ENCODE peak calls at places on chromosomes 7 and 10, in five cellular contexts. One of them, this sample, is unnamed.

GRCh38 chr7:6416516-6417145 is 31.1 kb downstream of the DAGLB start:
- DNase-seq in fibroblast of lung: peak
- DNase-seq in endothelial cell of umbilical vein: no peak
- DNase-seq in body of pancreas: no peak
- DNase-seq in right atrium auricular region: no peak
- DNase-seq in this sample: no peak

GRCh38 chr10:78292987-78293865 is 259.6 kb downstream of the RPS24 start:
- DNase-seq in fibroblast of lung: peak
- DNase-seq in endothelial cell of umbilical vein: no peak
- DNase-seq in body of pancreas: no peak
- DNase-seq in right atrium auricular region: no peak
- DNase-seq in this sample: no peak

GRCh38 chr10:96758423-96758822 is 38.1 kb upstream of the PIK3AP1 start:
- DNase-seq in fibroblast of lung: no peak
- DNase-seq in endothelial cell of umbilical vein: no peak
- DNase-seq in body of pancreas: no peak
- DNase-seq in right atrium auricular region: no peak
- DNase-seq in this sample: no peak

GRCh38 chr10:67697646-67698245 is 1.8 kb upstream of the CTNNA3 start:
- DNase-seq in fibroblast of lung: peak
- DNase-seq in endothelial cell of umbilical vein: peak
- DNase-seq in body of pancreas: no peak
- DNase-seq in right atrium auricular region: no peak
- DNase-seq in this sample: peak

GRCh38 chr7:12839508-12840153 is 152.2 kb downstream of the ARL4A start:
- DNase-seq in fibroblast of lung: no peak
- DNase-seq in endothelial cell of umbilical vein: no peak
- DNase-seq in body of pancreas: peak
- DNase-seq in right atrium auricular region: no peak
- DNase-seq in this sample: no peak

GRCh38 chr10:97849101-97849490 is 547 bp upstream of the GOLGA7B start:
- DNase-seq in fibroblast of lung: no peak
- DNase-seq in endothelial cell of umbilical vein: no peak
- DNase-seq in body of pancreas: peak
- DNase-seq in right atrium auricular region: no peak
- DNase-seq in this sample: peak

GRCh38 chr10:102629661-102630614 is 14.3 kb upstream of the TRIM8 start:
- DNase-seq in fibroblast of lung: peak
- DNase-seq in endothelial cell of umbilical vein: peak
- DNase-seq in body of pancreas: no peak
- DNase-seq in right atrium auricular region: no peak
- DNase-seq in this sample: peak

GRCh38 chr10:43208147-43209063 is 58.5 kb downstream of the RASGEF1A start:
- DNase-seq in fibroblast of lung: no peak
- DNase-seq in endothelial cell of umbilical vein: no peak
- DNase-seq in body of pancreas: peak
- DNase-seq in right atrium auricular region: no peak
- DNase-seq in this sample: no peak

GRCh38 chr10:106802949-106803348 is 361.6 kb downstream of the SORCS1 start:
- DNase-seq in fibroblast of lung: no peak
- DNase-seq in endothelial cell of umbilical vein: no peak
- DNase-seq in body of pancreas: no peak
- DNase-seq in right atrium auricular region: no peak
- DNase-seq in this sample: no peak

GRCh38 chr10:100743626-100744135 is 1.7 kb upstream of the PAX2 start:
- DNase-seq in fibroblast of lung: peak
- DNase-seq in endothelial cell of umbilical vein: peak
- DNase-seq in body of pancreas: peak
- DNase-seq in right atrium auricular region: peak
- DNase-seq in this sample: peak

GRCh38 chr7:130292682-130293257 is at the start of gene CPA4:
- DNase-seq in fibroblast of lung: peak
- DNase-seq in endothelial cell of umbilical vein: peak
- DNase-seq in body of pancreas: no peak
- DNase-seq in right atrium auricular region: no peak
- DNase-seq in this sample: peak

GRCh38 chr10:71239131-71239915 is 27.0 kb downstream of the UNC5B start:
- DNase-seq in fibroblast of lung: no peak
- DNase-seq in endothelial cell of umbilical vein: no peak
- DNase-seq in body of pancreas: no peak
- DNase-seq in right atrium auricular region: no peak
- DNase-seq in this sample: no peak

GRCh38 chr7:139775829-139776266 is 1.9 kb downstream of the HIPK2 start:
- DNase-seq in fibroblast of lung: peak
- DNase-seq in endothelial cell of umbilical vein: peak
- DNase-seq in body of pancreas: peak
- DNase-seq in right atrium auricular region: peak
- DNase-seq in this sample: peak

GRCh38 chr7:153027210-153027609 is 267.7 kb downstream of the ACTR3B start:
- DNase-seq in fibroblast of lung: no peak
- DNase-seq in endothelial cell of umbilical vein: no peak
- DNase-seq in body of pancreas: no peak
- DNase-seq in right atrium auricular region: no peak
- DNase-seq in this sample: no peak

GRCh38 chr10:1155791-1156615 is 99.8 kb downstream of the WDR37 start:
- DNase-seq in fibroblast of lung: no peak
- DNase-seq in endothelial cell of umbilical vein: no peak
- DNase-seq in body of pancreas: no peak
- DNase-seq in right atrium auricular region: peak
- DNase-seq in this sample: no peak

GRCh38 chr7:42035205-42035604 is 201.8 kb downstream of the GLI3 start:
- DNase-seq in fibroblast of lung: peak
- DNase-seq in endothelial cell of umbilical vein: no peak
- DNase-seq in body of pancreas: no peak
- DNase-seq in right atrium auricular region: no peak
- DNase-seq in this sample: no peak

GRCh38 chr7:3042861-3043489 is 692 bp downstream of the CARD11 start:
- DNase-seq in fibroblast of lung: no peak
- DNase-seq in endothelial cell of umbilical vein: no peak
- DNase-seq in body of pancreas: no peak
- DNase-seq in right atrium auricular region: no peak
- DNase-seq in this sample: peak

GRCh38 chr7:45242261-45242660 is 84.7 kb downstream of the RAMP3 start:
- DNase-seq in fibroblast of lung: no peak
- DNase-seq in endothelial cell of umbilical vein: no peak
- DNase-seq in body of pancreas: no peak
- DNase-seq in right atrium auricular region: peak
- DNase-seq in this sample: no peak

GRCh38 chr10:13346912-13347234 is 1.2 kb downstream of the SEPHS1 start:
- DNase-seq in fibroblast of lung: no peak
- DNase-seq in endothelial cell of umbilical vein: peak
- DNase-seq in body of pancreas: peak
- DNase-seq in right atrium auricular region: no peak
- DNase-seq in this sample: no peak

GRCh38 chr10:33334839-33335549 is 527 bp upstream of the NRP1 start:
- DNase-seq in fibroblast of lung: peak
- DNase-seq in endothelial cell of umbilical vein: peak
- DNase-seq in body of pancreas: peak
- DNase-seq in right atrium auricular region: peak
- DNase-seq in this sample: peak

GRCh38 chr10:101007915-101008822 is 8.6 kb downstream of the LZTS2 start:
- DNase-seq in fibroblast of lung: no peak
- DNase-seq in endothelial cell of umbilical vein: no peak
- DNase-seq in body of pancreas: no peak
- DNase-seq in right atrium auricular region: no peak
- DNase-seq in this sample: no peak

GRCh38 chr10:51386248-51386885 is 312.1 kb downstream of the PRKG1 start:
- DNase-seq in fibroblast of lung: no peak
- DNase-seq in endothelial cell of umbilical vein: no peak
- DNase-seq in body of pancreas: no peak
- DNase-seq in right atrium auricular region: no peak
- DNase-seq in this sample: no peak

GRCh38 chr7:112252141-112252540 is 45.6 kb downstream of the ZNF277 start:
- DNase-seq in fibroblast of lung: no peak
- DNase-seq in endothelial cell of umbilical vein: no peak
- DNase-seq in body of pancreas: no peak
- DNase-seq in right atrium auricular region: no peak
- DNase-seq in this sample: no peak

GRCh38 chr7:1647961-1648631 is 22.0 kb upstream of the ELFN1 start:
- DNase-seq in fibroblast of lung: no peak
- DNase-seq in endothelial cell of umbilical vein: no peak
- DNase-seq in body of pancreas: peak
- DNase-seq in right atrium auricular region: peak
- DNase-seq in this sample: no peak

GRCh38 chr7:104627516-104627915 is 299.1 kb downstream of the LHFPL3 start:
- DNase-seq in fibroblast of lung: peak
- DNase-seq in endothelial cell of umbilical vein: peak
- DNase-seq in body of pancreas: no peak
- DNase-seq in right atrium auricular region: no peak
- DNase-seq in this sample: peak

GRCh38 chr7:121328508-121329459 is at the start of gene WNT16:
- DNase-seq in fibroblast of lung: no peak
- DNase-seq in endothelial cell of umbilical vein: no peak
- DNase-seq in body of pancreas: no peak
- DNase-seq in right atrium auricular region: no peak
- DNase-seq in this sample: no peak

GRCh38 chr10:92354587-92354986 is 63.6 kb downstream of the MARCHF5 start:
- DNase-seq in fibroblast of lung: no peak
- DNase-seq in endothelial cell of umbilical vein: no peak
- DNase-seq in body of pancreas: no peak
- DNase-seq in right atrium auricular region: no peak
- DNase-seq in this sample: no peak

GRCh38 chr10:53403688-53404087 is 631.1 kb upstream of the MBL2 start:
- DNase-seq in fibroblast of lung: peak
- DNase-seq in endothelial cell of umbilical vein: peak
- DNase-seq in body of pancreas: peak
- DNase-seq in right atrium auricular region: peak
- DNase-seq in this sample: no peak

GRCh38 chr10:36725581-36726520 is 399.5 kb upstream of the ANKRD30A start:
- DNase-seq in fibroblast of lung: peak
- DNase-seq in endothelial cell of umbilical vein: peak
- DNase-seq in body of pancreas: peak
- DNase-seq in right atrium auricular region: no peak
- DNase-seq in this sample: peak

GRCh38 chr10:34813626-34814227 is 1.4 kb downstream of the PARD3 start:
- DNase-seq in fibroblast of lung: peak
- DNase-seq in endothelial cell of umbilical vein: peak
- DNase-seq in body of pancreas: peak
- DNase-seq in right atrium auricular region: no peak
- DNase-seq in this sample: peak

GRCh38 chr7:129805086-129805719 is 147.6 kb downstream of the UBE2H start:
- DNase-seq in fibroblast of lung: no peak
- DNase-seq in endothelial cell of umbilical vein: no peak
- DNase-seq in body of pancreas: peak
- DNase-seq in right atrium auricular region: no peak
- DNase-seq in this sample: no peak

GRCh38 chr10:91210435-91210834 is 10.0 kb upstream of the PCGF5 start:
- DNase-seq in fibroblast of lung: no peak
- DNase-seq in endothelial cell of umbilical vein: no peak
- DNase-seq in body of pancreas: peak
- DNase-seq in right atrium auricular region: no peak
- DNase-seq in this sample: no peak

GRCh38 chr10:73576890-73577591 is 14.1 kb downstream of the USP54 start:
- DNase-seq in fibroblast of lung: peak
- DNase-seq in endothelial cell of umbilical vein: no peak
- DNase-seq in body of pancreas: no peak
- DNase-seq in right atrium auricular region: no peak
- DNase-seq in this sample: no peak

DNA sequence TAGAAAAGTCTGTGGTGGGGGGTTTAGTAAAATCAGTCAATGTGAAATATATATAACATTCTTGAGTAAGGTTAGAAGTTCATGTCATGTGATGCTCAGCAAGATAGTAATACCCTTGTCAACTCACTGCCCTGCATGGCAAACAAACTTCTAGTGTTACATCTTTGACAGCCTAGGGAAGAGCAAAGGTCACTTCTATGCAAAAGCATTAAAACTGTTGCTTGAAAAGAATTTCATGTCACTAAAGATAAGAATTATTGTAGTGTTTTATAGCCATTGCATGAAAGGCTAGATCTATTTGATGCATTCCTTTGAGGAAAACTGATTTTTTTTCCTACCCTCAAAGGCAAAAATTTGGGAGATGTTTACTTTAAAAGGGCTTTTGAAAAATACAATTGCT is 176.0 kb downstream of the SKAP2 start:
- DNase-seq in fibroblast of lung: peak
- DNase-seq in endothelial cell of umbilical vein: no peak
- DNase-seq in body of pancreas: no peak
- DNase-seq in right atrium auricular region: no peak
- DNase-seq in this sample: no peak
- H3K27ac ChIP-seq in fibroblast of lung: no peak
- H3K27ac ChIP-seq in endothelial cell of umbilical vein: peak
- H3K27ac ChIP-seq in body of pancreas: no peak
- H3K27ac ChIP-seq in right atrium auricular region: no peak
- H3K27ac ChIP-seq in this sample: no peak

GRCh38 chr10:68981074-68981473 is 7.5 kb upstream of the KIFBP start:
- DNase-seq in fibroblast of lung: peak
- DNase-seq in endothelial cell of umbilical vein: no peak
- DNase-seq in body of pancreas: no peak
- DNase-seq in right atrium auricular region: no peak
- DNase-seq in this sample: no peak
- TF ChIP-seq CTCF in fibroblast of lung: no peak
- TF ChIP-seq CTCF in endothelial cell of umbilical vein: peak
- TF ChIP-seq CTCF in body of pancreas: peak
- TF ChIP-seq CTCF in right atrium auricular region: no peak
- TF ChIP-seq CTCF in this sample: peak

DNA sequence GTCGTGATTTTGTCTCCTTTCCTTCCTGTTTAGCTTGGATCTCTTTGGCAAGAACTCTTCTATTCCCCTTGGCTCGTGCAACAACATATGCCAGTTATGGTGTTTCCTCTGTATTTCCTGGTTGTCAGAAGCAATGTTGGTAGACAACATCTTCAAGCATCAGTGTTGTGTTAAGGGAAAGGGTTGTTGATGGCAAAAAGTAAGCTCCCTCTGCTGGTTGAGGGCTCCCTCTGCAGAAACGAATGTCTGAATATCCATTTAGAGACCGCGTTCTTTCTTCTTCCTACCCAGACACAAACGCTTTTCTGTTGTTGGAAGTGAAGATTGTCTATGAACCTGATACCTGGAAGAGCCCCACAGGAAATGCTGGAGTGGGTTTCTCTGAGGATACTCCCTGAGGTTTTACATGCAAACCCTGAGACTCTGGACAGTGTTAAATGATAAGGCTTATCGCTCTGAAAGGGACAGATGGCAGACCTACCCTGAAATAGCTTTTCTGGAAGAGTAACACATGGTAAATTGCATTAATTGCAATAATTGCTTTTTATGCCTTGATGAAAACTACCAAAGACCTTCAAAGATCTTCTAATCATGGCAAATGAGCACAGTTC is 23.6 kb upstream of the C1QL3 start:
- DNase-seq in fibroblast of lung: peak
- DNase-seq in endothelial cell of umbilical vein: peak
- DNase-seq in body of pancreas: no peak
- DNase-seq in right atrium auricular region: no peak
- DNase-seq in this sample: peak
- H3K27ac ChIP-seq in fibroblast of lung: no peak
- H3K27ac ChIP-seq in endothelial cell of umbilical vein: no peak
- H3K27ac ChIP-seq in body of pancreas: no peak
- H3K27ac ChIP-seq in right atrium auricular region: no peak
- H3K27ac ChIP-seq in this sample: no peak

DNA sequence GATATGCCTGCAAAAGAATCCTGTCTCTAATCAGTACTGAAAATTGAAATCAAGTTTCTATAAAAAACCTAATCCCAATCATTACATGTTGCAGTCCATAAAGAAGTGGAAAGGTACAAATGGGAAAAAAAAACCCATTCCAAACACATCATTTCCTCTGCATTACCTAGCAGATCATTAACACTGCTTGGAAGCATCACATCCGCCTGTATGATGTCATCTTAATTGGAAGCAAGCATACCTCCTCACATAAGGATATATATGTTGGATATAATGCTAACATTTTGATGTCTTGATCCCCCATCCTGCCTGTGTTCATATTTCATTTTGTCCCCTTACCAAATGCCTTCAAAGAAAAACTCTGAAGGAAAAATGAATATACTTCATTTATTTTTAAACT is 241.3 kb upstream of the AOAH start:
- DNase-seq in fibroblast of lung: no peak
- DNase-seq in endothelial cell of umbilical vein: no peak
- DNase-seq in body of pancreas: no peak
- DNase-seq in right atrium auricular region: no peak
- DNase-seq in this sample: no peak
- TF ChIP-seq CTCF in fibroblast of lung: no peak
- TF ChIP-seq CTCF in endothelial cell of umbilical vein: no peak
- TF ChIP-seq CTCF in body of pancreas: no peak
- TF ChIP-seq CTCF in right atrium auricular region: no peak
- TF ChIP-seq CTCF in this sample: no peak